ENCODE peak calls at places on chromosomes 6 and 20, in six cellular contexts. D is fibroblast of lung, Z is AG04450, T is stomach, E is uterus, H is MM.1S. R is an unnamed sample.

GRCh38 chr20:914727-915498 is 1.2 kb downstream of the ANGPT4 start:
- DNase-seq in D (no peak), Z (no peak), T (no peak), E (no peak), H (no peak), R (no peak)

GRCh38 chr20:41178904-41179432 is 41.6 kb downstream of the PLCG1 start:
- DNase-seq in D (no peak), Z (no peak), T (peak), E (no peak), H (no peak), R (no peak)

GRCh38 chr20:13771853-13772453 is 12.8 kb downstream of the ESF1 start:
- DNase-seq in D (peak), Z (no peak), T (no peak), E (no peak), H (peak), R (no peak)

GRCh38 chr6:170108456-170108855 is 182.4 kb downstream of the DLL1 start:
- DNase-seq in D (no peak), Z (no peak), T (peak), E (peak), H (no peak), R (no peak)

GRCh38 chr6:116011520-116011919 is 49.2 kb downstream of the FRK start:
- DNase-seq in D (no peak), Z (no peak), T (no peak), E (no peak), H (no peak), R (peak)

GRCh38 chr6:125598422-125598821 is 151.0 kb upstream of the HEY2 start:
- DNase-seq in D (peak), Z (peak), T (no peak), E (peak), H (no peak), R (no peak)

GRCh38 chr6:48101277-48101676 is 9.7 kb downstream of the PTCHD4 start:
- DNase-seq in D (peak), Z (no peak), T (no peak), E (no peak), H (no peak), R (no peak)

GRCh38 chr6:169445661-169446581 is 192.3 kb upstream of the THBS2 start:
- DNase-seq in D (no peak), Z (no peak), T (peak), E (no peak), H (no peak), R (peak)

GRCh38 chr20:3505148-3505547 is 34.3 kb downstream of the ATRN start:
- DNase-seq in D (no peak), Z (no peak), T (no peak), E (no peak), H (no peak), R (no peak)

GRCh38 chr6:35494161-35494563 is 2.7 kb downstream of the TEAD3 start:
- DNase-seq in D (no peak), Z (no peak), T (no peak), E (peak), H (no peak), R (no peak)

GRCh38 chr6:2738373-2738979 is 12.2 kb downstream of the MYLK4 start:
- DNase-seq in D (peak), Z (peak), T (peak), E (no peak), H (peak), R (peak)

GRCh38 chr20:50088022-50088421 is 24.9 kb downstream of the UBE2V1 start:
- DNase-seq in D (no peak), Z (no peak), T (no peak), E (no peak), H (no peak), R (no peak)

GRCh38 chr20:50085146-50085480 is 27.8 kb downstream of the UBE2V1 start:
- DNase-seq in D (no peak), Z (no peak), T (no peak), E (no peak), H (no peak), R (no peak)

GRCh38 chr20:50089140-50089786 is 23.7 kb downstream of the UBE2V1 start:
- DNase-seq in D (no peak), Z (no peak), T (no peak), E (no peak), H (no peak), R (no peak)

GRCh38 chr20:50083034-50083433 is 29.9 kb downstream of the UBE2V1 start:
- DNase-seq in D (no peak), Z (no peak), T (no peak), E (peak), H (no peak), R (no peak)

GRCh38 chr20:50085481-50086365 is 27.2 kb downstream of the UBE2V1 start:
- DNase-seq in D (peak), Z (peak), T (no peak), E (peak), H (peak), R (peak)
- H3K4me3 ChIP-seq in D (no peak), Z (no peak), T (peak), E (peak), H (peak), R (no peak)

GRCh38 chr6:161409353-161409752 is 135.5 kb upstream of the AGPAT4 start:
- DNase-seq in D (no peak), Z (no peak), T (no peak), E (no peak), H (no peak), R (no peak)

GRCh38 chr6:161410076-161410475 is 136.2 kb upstream of the AGPAT4 start:
- DNase-seq in D (no peak), Z (no peak), T (no peak), E (no peak), H (no peak), R (no peak)

GRCh38 chr6:161411265-161411944 is 137.5 kb upstream of the AGPAT4 start:
- DNase-seq in D (no peak), Z (no peak), T (no peak), E (no peak), H (no peak), R (no peak)

GRCh38 chr6:161412795-161413194 is 138.9 kb upstream of the AGPAT4 start:
- DNase-seq in D (no peak), Z (no peak), T (no peak), E (no peak), H (no peak), R (no peak)

GRCh38 chr6:161410736-161411135 is 136.9 kb upstream of the AGPAT4 start:
- DNase-seq in D (no peak), Z (no peak), T (no peak), E (no peak), H (no peak), R (no peak)
- H3K27ac ChIP-seq in D (no peak), Z (no peak), T (no peak), E (no peak), H (no peak), R (no peak)

DNA sequence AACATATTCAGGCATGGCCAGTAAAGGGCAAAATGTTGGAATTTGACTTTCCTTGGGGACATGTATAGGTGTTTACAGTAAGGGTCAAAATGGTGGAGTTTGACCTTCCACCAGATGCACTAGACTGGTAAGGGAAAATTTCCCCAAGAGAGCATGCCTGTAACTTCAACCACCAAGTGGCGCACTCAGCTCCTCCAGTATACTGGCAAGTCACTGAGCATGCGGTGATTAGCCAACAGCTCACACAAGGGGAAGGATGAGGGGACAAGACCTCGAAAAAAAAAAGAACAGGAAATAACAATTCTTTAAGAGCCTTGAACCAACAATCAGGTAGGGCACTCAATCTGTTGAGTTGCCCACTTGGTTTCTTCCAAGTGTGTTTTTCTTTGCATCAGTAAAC is 140.9 kb downstream of the EYS start:
- DNase-seq in D (no peak), Z (no peak), T (no peak), E (no peak), H (no peak), R (no peak)
- TF ChIP-seq CTCF in D (no peak), Z (no peak), T (no peak), E (no peak), H (no peak), R (no peak)

GRCh38 chr6:136051140-136051775 is 198.9 kb downstream of the MTFR2 start:
- DNase-seq in D (peak), Z (peak), T (no peak), E (peak), H (peak), R (no peak)
- H3K4me3 ChIP-seq in D (no peak), Z (no peak), T (no peak), E (no peak), H (no peak), R (no peak)

DNA sequence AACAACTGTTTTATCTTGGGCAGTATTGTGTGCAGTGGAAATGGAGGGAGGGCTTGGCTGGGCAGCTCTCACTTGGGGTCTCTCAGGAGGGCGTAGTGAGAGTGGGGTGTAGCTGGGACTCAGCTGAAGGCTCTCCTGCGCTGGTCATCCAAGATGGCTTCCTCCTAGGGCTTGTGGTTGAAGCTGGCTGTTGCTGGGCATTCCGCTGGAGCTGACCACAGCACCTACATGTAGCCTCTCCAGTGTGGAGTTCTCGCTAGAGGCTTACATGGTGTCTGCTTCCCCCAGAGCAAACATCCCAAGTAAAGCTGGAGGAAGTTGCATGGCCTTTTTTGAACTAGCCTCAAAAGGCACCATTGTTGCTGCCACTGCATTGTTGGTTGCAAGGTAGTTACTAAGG is 344.1 kb upstream of the MARCKS start:
- DNase-seq in D (no peak), Z (no peak), T (no peak), E (no peak), H (no peak), R (no peak)
- H3K27ac ChIP-seq in D (no peak), Z (no peak), T (no peak), E (no peak), H (no peak), R (no peak)

DNA sequence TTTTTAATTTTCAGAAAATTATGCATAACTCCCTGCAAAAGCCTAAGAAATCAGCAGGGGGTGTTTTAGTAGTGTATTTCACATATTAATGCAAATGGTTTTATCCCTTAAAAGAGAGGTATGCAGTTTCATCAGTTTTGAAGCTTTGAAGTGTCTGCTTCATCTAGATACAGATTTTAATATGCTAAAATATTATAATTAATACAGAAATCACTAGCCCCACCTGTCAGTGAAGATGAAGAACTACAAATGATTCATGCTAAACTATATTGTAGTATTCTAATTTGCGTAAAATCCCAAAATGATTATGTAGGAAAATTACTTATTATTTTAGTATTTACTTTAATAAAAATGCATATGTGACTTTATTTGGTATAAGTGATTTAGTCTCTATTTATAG is 2.9 kb upstream of the TFB1M start:
- DNase-seq in D (peak), Z (no peak), T (no peak), E (no peak), H (no peak), R (no peak)
- TF ChIP-seq CTCF in D (peak), Z (peak), T (no peak), E (no peak), H (no peak), R (no peak)

GRCh38 chr20:63552481-63553249 is 1.3 kb upstream of the FNDC11 start:
- DNase-seq in D (no peak), Z (no peak), T (no peak), E (no peak), H (no peak), R (no peak)
- H3K4me3 ChIP-seq in D (no peak), Z (no peak), T (no peak), E (no peak), H (no peak), R (no peak)

GRCh38 chr6:1561355-1561754 is 48.4 kb upstream of the FOXC1 start:
- DNase-seq in D (no peak), Z (no peak), T (no peak), E (no peak), H (no peak), R (no peak)
- H3K27ac ChIP-seq in D (no peak), Z (no peak), T (no peak), E (no peak), H (no peak), R (no peak)

GRCh38 chr6:130377911-130378310 is 12.1 kb downstream of the TMEM200A start:
- DNase-seq in D (no peak), Z (no peak), T (no peak), E (no peak), H (no peak), R (peak)
- TF ChIP-seq CTCF in D (no peak), Z (no peak), T (no peak), E (no peak), H (no peak), R (no peak)

DNA sequence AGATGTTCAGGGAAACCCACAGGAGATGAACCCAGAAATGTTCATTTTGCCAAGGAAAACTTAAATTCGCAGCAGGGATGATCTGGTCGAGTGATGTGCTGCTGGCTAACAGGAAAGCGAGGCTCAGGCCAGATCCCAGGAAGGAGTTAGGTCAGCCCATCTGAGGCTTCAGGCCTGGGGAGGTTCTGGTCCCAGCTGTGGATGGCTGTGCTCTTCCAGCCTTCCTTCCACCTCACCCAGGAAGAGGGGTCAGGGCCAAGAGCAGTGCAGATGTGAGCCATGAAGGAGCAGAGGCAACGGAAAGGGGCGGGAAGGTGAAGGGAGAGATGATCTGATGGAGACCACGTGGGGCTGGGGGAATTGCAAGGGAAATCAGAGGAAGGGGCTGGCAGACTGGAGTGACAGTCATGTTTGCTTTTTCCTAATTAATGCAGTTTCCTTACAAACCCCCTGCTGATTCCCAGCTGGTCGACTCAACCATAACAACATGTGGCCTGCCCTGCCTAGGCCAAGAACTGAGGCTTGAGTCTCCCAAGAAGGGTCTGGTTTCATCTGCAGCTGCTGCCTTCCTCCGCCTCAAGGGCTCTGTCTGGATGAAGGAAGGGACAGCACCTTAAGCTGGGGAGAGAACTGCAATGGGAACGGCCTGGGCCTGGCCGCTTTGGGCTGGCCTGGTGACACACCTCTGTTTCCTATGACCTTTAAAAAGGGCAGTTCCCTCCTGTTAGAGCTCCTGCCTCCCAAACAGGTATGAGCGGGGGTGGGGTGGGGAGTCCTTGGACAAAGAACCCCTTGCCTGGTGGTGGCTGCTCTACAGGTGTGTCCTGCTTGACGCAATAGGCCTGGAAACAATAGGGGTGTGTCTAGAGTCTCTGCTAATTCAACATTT is 7.7 kb upstream of the MRPS18A start:
- DNase-seq in D (no peak), Z (no peak), T (peak), E (no peak), H (no peak), R (peak)
- H3K4me3 ChIP-seq in D (no peak), Z (no peak), T (no peak), E (no peak), H (no peak), R (no peak)

R was measured in colonic mucosa.